ENCODE peak calls at places on chromosomes 4 and X, in five cellular contexts. M, S, A, Q and N are unnamed samples.

GRCh38 chr4:188246488-188246887 is 107.2 kb downstream of the TRIML1 start:
- DNase-seq in S (peak), A (no peak), Q (no peak), M (no peak), N (no peak)

GRCh38 chrX:38987135-38987780 is 186.0 kb downstream of the MID1IP1 start:
- DNase-seq in A (no peak), S (no peak), Q (no peak), M (peak), N (no peak)

GRCh38 chrX:136055651-136056221 is 70.5 kb downstream of the SLC9A6 start:
- DNase-seq in S (peak), Q (peak), A (no peak), M (no peak), N (no peak)

GRCh38 chr4:85928775-85929585 is 430.9 kb downstream of the MAPK10 start:
- DNase-seq in M (peak), Q (peak), S (peak), A (no peak), N (peak)

GRCh38 chr4:40843696-40844095 is 93.9 kb downstream of the NSUN7 start:
- DNase-seq in Q (no peak), S (no peak), A (no peak), M (no peak), N (no peak)

GRCh38 chr4:85672116-85672515 is 197.2 kb downstream of the ARHGAP24 start:
- DNase-seq in A (no peak), S (no peak), Q (no peak), M (no peak), N (no peak)

GRCh38 chr4:1417522-1418390 is 11.5 kb upstream of the NKX1-1 start:
- DNase-seq in M (peak), Q (no peak), A (no peak), S (no peak), N (no peak)

GRCh38 chr4:127182687-127183086 is 450.1 kb upstream of the INTU start:
- DNase-seq in Q (no peak), M (no peak), A (no peak), S (no peak), N (no peak)

GRCh38 chrX:131801066-131801465 is 222.0 kb upstream of the STK26 start:
- DNase-seq in A (no peak), M (no peak), Q (peak), S (no peak), N (no peak)

GRCh38 chr4:7761312-7761711 is 178.3 kb downstream of the AFAP1 start:
- DNase-seq in S (no peak), M (no peak), A (no peak), Q (no peak), N (no peak)